ENCODE peak calls at places on chromosomes 13 and 19, in seven cellular contexts. N is GM23338, Z is GM12878, Y is K562, P is SK-N-SH, A is HepG2, M is HCT116. Q is an unnamed sample. For H3K36me3, the result is how much of the 10 kb centered on the place peaks cover.

GRCh38 chr13:37344051-37344450 is 238.6 kb upstream of the CSNK1A1L start:
- DNase-seq in Z (no peak), Y (no peak), A (no peak), P (peak), N (no peak), M (no peak), Q (no peak)

GRCh38 chr13:26503826-26504594 is 53.5 kb upstream of the WASF3 start:
- DNase-seq in M (no peak), Z (no peak), N (no peak), A (no peak), P (no peak), Y (no peak), Q (no peak)

GRCh38 chr19:55406869-55407624 is 541 bp downstream of the UBE2S start:
- DNase-seq in Y (peak), N (no peak), P (peak), M (no peak), Z (no peak), A (no peak), Q (no peak)

GRCh38 chr19:48611872-48612271 is 3.0 kb downstream of the FAM83E start:
- DNase-seq in Y (no peak), P (no peak), M (no peak), Z (no peak), A (no peak), N (no peak), Q (no peak)

GRCh38 chr19:17830567-17831418 is 9.5 kb upstream of the INSL3 start:
- DNase-seq in Z (no peak), P (peak), M (peak), A (no peak), N (peak), Y (peak), Q (peak)

GRCh38 chr13:21576424-21576823 is 27.5 kb downstream of the MICU2 start:
- DNase-seq in P (no peak), Y (peak), M (no peak), Z (no peak), A (no peak), N (no peak), Q (no peak)

GRCh38 chr13:110006304-110006703 is 219.9 kb upstream of the IRS2 start:
- DNase-seq in M (peak), N (no peak), Z (no peak), P (no peak), A (no peak), Y (no peak), Q (no peak)

GRCh38 chr13:33204130-33204927 is 81.2 kb downstream of the STARD13 start:
- DNase-seq in M (no peak), Z (peak), P (peak), Y (no peak), A (no peak), N (no peak), Q (no peak)

GRCh38 chr13:71626396-71626795 is 240.6 kb downstream of the DACH1 start:
- DNase-seq in A (no peak), M (no peak), Y (no peak), P (no peak), Z (no peak), N (no peak), Q (no peak)

GRCh38 chr19:33325920-33326319 is 23.6 kb upstream of the CEBPA start:
- DNase-seq in P (no peak), A (no peak), Z (no peak), M (no peak), N (no peak), Y (no peak), Q (no peak)

GRCh38 chr19:7469654-7470285 is 19.1 kb downstream of the PEX11G start:
- DNase-seq in P (no peak), Y (no peak), Z (no peak), A (no peak), M (no peak), N (no peak), Q (no peak)

GRCh38 chr13:30125422-30126073 is 181.8 kb downstream of the KATNAL1 start:
- DNase-seq in Y (no peak), M (no peak), Z (no peak), N (no peak), P (no peak), A (peak), Q (no peak)

GRCh38 chr13:83853771-83854170 is 28.5 kb downstream of the SLITRK1 start:
- DNase-seq in A (no peak), Z (no peak), M (no peak), P (no peak), N (no peak), Y (no peak), Q (no peak)

GRCh38 chr13:68304287-68304893 is 1074.3 kb upstream of the PCDH9 start:
- DNase-seq in Z (no peak), P (peak), Y (peak), N (peak), M (peak), A (peak), Q (peak)

GRCh38 chr13:31765441-31765840 is 26.1 kb downstream of the RXFP2 start:
- DNase-seq in P (no peak), Y (no peak), Z (no peak), N (no peak), A (no peak), M (no peak), Q (no peak)

GRCh38 chr13:25762795-25763377 is 288.9 kb downstream of the SHISA2 start:
- DNase-seq in A (no peak), N (no peak), Z (no peak), P (no peak), Y (no peak), M (no peak), Q (no peak)

GRCh38 chr19:14731200-14731599 is 41.4 kb downstream of the ZNF333 start:
- DNase-seq in M (peak), Z (no peak), Y (peak), N (peak), P (no peak), A (peak), Q (no peak)

GRCh38 chr19:56838930-56839664 is 1.4 kb downstream of the PEG3 start:
- DNase-seq in N (no peak), M (no peak), P (peak), Y (no peak), A (peak), Z (no peak), Q (no peak)

GRCh38 chr13:23817833-23818232 is 71.4 kb downstream of the MIPEP start:
- DNase-seq in N (no peak), Z (no peak), A (no peak), M (no peak), Y (no peak), P (no peak), Q (no peak)

GRCh38 chr13:26601669-26602068 is 44.2 kb downstream of the WASF3 start:
- DNase-seq in A (no peak), N (no peak), M (no peak), P (peak), Y (no peak), Z (peak), Q (no peak)

GRCh38 chr19:45152504-45153338 is 8.1 kb downstream of the NKPD1 start:
- DNase-seq in M (no peak), Y (no peak), P (peak), Z (no peak), A (no peak), N (peak), Q (no peak)

DNA sequence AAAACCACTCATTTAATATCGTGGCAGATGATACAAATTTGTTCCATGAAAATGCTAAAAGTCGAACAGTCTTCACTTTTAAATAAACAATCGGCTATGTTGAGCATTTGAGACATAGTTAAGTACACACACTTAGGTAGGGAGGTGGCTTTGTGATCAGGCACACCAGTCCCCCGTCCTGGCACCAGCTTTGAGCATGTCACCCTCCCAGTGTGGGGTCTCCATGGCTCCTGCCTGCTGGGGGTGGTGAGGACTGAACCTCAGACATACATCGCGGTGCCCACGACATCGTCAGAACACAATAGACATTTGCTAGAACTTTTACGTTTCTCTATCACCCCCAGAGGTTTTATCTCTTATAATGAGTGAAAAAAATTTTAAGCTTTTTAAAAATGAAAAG is 62.0 kb downstream of the RFX2 start:
- DNase-seq in Y (no peak), P (peak), N (no peak), A (no peak), Z (no peak), M (no peak), Q (no peak)
- TF ChIP-seq REST in Y (no peak), P (no peak), N (no peak), A (no peak), Z (no peak), M (no peak), Q (no peak)

DNA sequence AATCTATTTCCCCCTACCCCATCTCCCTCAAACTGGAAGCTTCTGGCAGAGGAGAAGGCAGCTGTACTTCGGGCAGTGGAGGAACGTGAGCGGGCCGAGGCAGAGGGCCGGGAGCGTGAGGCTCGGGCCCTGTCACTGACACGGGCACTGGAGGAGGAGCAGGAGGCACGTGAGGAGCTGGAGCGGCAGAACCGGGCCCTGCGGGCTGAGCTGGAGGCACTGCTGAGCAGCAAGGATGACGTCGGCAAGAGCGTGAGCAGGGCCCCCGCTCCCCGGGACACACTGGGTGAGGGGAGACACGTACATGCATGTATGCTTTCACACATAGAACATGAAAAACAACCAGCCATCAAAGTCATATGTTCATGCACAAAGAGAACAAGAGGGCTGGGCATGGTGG is 42.7 kb downstream of the KCNC3 start:
- DNase-seq in A (no peak), Z (no peak), N (no peak), P (no peak), Y (no peak), M (no peak), Q (no peak)
- H3K36me3 ChIP-seq in A (under half), Z (under half), N (under half), P (under half), Y (under half), M (under half), Q (under half)

DNA sequence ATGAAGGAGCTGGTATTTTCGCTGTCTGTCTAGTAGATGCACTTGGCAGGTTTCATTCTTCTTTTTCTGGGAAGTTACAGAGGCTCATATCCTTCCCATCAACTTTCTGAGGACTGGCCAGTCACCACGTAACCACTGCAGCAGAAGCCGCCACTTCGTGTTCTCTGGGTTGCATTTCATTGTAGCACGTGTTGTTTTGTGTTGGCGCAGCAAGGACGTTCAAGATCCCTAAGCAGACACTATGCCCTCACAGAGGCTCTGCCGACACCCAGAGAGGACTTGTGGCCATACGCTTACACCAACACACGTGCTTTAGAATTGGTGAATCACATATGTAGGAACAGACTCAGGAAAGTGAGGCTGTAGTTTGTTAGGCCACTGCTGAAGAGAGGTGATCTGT is 42.2 kb upstream of the TEX29 start:
- DNase-seq in A (no peak), M (no peak), Y (no peak), Z (no peak), P (no peak), N (no peak), Q (no peak)
- TF ChIP-seq REST in A (no peak), M (no peak), Y (no peak), Z (no peak), P (no peak), N (no peak), Q (no peak)

GRCh38 chr19:29294343-29294811 is 81.4 kb upstream of the UQCRFS1 start:
- DNase-seq in N (no peak), Z (no peak), Y (no peak), A (no peak), P (no peak), M (no peak), Q (no peak)

GRCh38 chr19:29302002-29302928 is 89.3 kb upstream of the UQCRFS1 start:
- DNase-seq in M (no peak), Z (no peak), N (no peak), Y (no peak), A (no peak), P (no peak), Q (no peak)

GRCh38 chr19:29303035-29303706 is 90.2 kb upstream of the UQCRFS1 start:
- DNase-seq in M (no peak), P (no peak), Y (no peak), Z (no peak), A (no peak), N (no peak), Q (no peak)

GRCh38 chr19:29303707-29304090 is 90.7 kb upstream of the UQCRFS1 start:
- DNase-seq in A (no peak), N (no peak), P (no peak), Z (no peak), Y (no peak), M (no peak), Q (no peak)

DNA sequence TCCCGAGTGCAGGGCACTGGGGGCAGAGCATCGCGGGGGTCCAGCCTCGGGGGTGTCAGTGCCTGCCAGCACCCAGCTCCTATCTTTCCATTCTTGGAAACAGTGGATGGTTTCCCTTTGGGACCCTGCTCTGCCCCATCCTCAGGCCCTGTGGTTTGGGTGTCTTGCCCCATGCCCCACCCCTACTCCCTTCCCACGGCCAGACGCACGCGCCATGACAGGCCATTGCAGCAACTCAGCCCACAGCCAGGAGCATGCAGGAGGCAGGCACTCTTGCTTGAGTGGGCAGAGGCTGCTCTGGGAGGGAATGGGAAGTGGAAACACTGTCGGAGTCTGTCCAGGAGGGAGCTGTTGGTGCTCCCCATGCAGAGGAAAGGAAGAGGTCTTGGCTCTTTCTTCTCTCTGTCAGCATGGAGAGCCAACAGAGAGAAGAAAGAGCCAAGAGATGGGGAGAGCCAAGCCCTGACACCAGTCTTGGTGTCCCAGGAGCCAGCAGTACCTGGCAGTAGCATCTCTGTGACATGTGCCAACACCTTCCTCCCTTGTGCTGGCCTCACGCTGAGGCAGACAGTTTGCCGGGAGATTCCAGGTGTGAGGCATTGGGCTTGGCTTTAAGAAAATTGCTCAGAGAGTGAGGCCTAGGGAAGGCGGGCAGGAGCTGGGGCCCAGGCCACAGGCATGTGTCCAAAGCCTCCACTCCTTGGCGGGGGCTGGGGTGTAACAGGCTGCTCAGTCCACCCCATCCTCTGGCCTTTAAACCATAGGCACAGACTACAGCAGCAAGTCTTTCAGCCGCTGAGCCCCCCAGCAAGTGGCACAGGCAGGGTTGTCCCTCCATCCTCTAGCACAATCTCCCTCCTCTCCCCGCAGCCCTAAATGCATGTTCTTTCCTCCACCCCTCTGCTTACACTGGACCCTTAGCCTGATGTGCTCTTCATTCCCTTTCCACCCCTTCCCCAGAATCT is 86.7 kb upstream of the UQCRFS1 start:
- DNase-seq in Y (no peak), M (no peak), P (no peak), N (no peak), A (no peak), Z (no peak), Q (no peak)
- H3K36me3 ChIP-seq in Y (under half), M (under half), P (under half), N (under half), A (under half), Z (under half), Q (under half)

GRCh38 chr13:66225071-66225470 is 1005.1 kb downstream of the PCDH9 start:
- DNase-seq in N (peak), Z (no peak), Y (no peak), P (no peak), M (no peak), A (no peak), Q (no peak)

GRCh38 chr13:66224644-66225043 is 1005.5 kb downstream of the PCDH9 start:
- DNase-seq in M (no peak), Z (no peak), N (peak), P (no peak), Y (no peak), A (no peak), Q (no peak)

GRCh38 chr13:66219493-66219892 is 1010.6 kb downstream of the PCDH9 start:
- DNase-seq in P (no peak), Z (no peak), A (no peak), Y (no peak), M (no peak), N (no peak), Q (no peak)

GRCh38 chr13:66222127-66222526 is 1008.0 kb downstream of the PCDH9 start:
- DNase-seq in Z (no peak), Y (no peak), M (no peak), P (no peak), N (no peak), A (no peak), Q (no peak)

DNA sequence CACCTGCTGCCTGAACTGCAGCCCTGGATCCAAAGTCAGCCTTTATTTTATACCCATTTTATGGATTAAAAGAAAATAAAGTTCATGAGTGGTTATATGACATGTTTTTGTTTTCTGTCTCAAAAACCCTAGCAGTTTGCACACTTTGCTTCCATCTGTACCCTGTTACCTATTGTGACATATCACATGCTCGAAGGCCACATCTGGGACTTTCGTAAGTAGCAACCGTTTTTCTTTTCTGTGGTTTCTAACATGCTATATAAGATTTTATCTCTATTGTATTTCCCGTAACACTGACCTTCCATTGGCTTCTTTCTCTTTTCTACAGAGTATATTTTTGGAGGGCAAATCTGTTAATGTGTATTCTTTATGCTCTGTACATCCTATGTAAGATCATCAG is 1007.2 kb downstream of the PCDH9 start:
- DNase-seq in Z (no peak), Y (no peak), N (no peak), A (no peak), M (no peak), P (no peak), Q (no peak)
- TF ChIP-seq REST in Z (no peak), Y (no peak), N (no peak), A (no peak), M (no peak), P (no peak), Q (no peak)

GRCh38 chr13:113616991-113617749 is 32.6 kb downstream of the TFDP1 start:
- DNase-seq in Y (no peak), A (no peak), N (peak), Z (no peak), P (no peak), M (no peak), Q (no peak)
- H3K36me3 ChIP-seq in Y (half or more), A (under half), N (under half), Z (under half), P (under half), M (under half), Q (under half)

Q was measured in Panc1.